ENCODE peak calls at places on chromosome 10, in six cellular contexts. One of them, this sample, is unnamed. For H3K4me1, the result is how much of the 10 kb centered on the place peaks cover.

GRCh38 chr10:3763852-3764625 is 21.0 kb downstream of the KLF6 start:
- ATAC-seq in A549: peak
- ATAC-seq in K562: peak
- ATAC-seq in HepG2: peak
- ATAC-seq in GM12878: no peak
- ATAC-seq in upper lobe of left lung: no peak
- ATAC-seq in this sample: no peak

GRCh38 chr10:119319161-119319919 is 112.0 kb downstream of the GRK5 start:
- ATAC-seq in A549: no peak
- ATAC-seq in K562: no peak
- ATAC-seq in HepG2: no peak
- ATAC-seq in GM12878: no peak
- ATAC-seq in upper lobe of left lung: no peak
- ATAC-seq in this sample: no peak

GRCh38 chr10:132560248-132560731 is 22.7 kb downstream of the INPP5A start:
- ATAC-seq in A549: no peak
- ATAC-seq in K562: no peak
- ATAC-seq in HepG2: no peak
- ATAC-seq in GM12878: no peak
- ATAC-seq in upper lobe of left lung: no peak
- ATAC-seq in this sample: peak

GRCh38 chr10:30974773-30975386 is 56.8 kb downstream of the ZNF438 start:
- ATAC-seq in A549: no peak
- ATAC-seq in K562: no peak
- ATAC-seq in HepG2: no peak
- ATAC-seq in GM12878: no peak
- ATAC-seq in upper lobe of left lung: no peak
- ATAC-seq in this sample: no peak

GRCh38 chr10:129725890-129726631 is 238.0 kb downstream of the EBF3 start:
- ATAC-seq in A549: no peak
- ATAC-seq in K562: no peak
- ATAC-seq in HepG2: no peak
- ATAC-seq in GM12878: no peak
- ATAC-seq in upper lobe of left lung: no peak
- ATAC-seq in this sample: no peak

GRCh38 chr10:35352508-35352907 is 16.2 kb downstream of the CCNY start:
- ATAC-seq in A549: no peak
- ATAC-seq in K562: peak
- ATAC-seq in HepG2: no peak
- ATAC-seq in GM12878: peak
- ATAC-seq in upper lobe of left lung: no peak
- ATAC-seq in this sample: no peak

GRCh38 chr10:101901340-101901739 is 57.7 kb upstream of the KCNIP2 start:
- ATAC-seq in A549: no peak
- ATAC-seq in K562: no peak
- ATAC-seq in HepG2: no peak
- ATAC-seq in GM12878: peak
- ATAC-seq in upper lobe of left lung: no peak
- ATAC-seq in this sample: no peak

GRCh38 chr10:130772056-130772455 is 539.5 kb downstream of the TCERG1L start:
- ATAC-seq in A549: no peak
- ATAC-seq in K562: no peak
- ATAC-seq in HepG2: no peak
- ATAC-seq in GM12878: no peak
- ATAC-seq in upper lobe of left lung: no peak
- ATAC-seq in this sample: no peak

GRCh38 chr10:52027055-52027454 is 287.0 kb upstream of the DKK1 start:
- ATAC-seq in A549: no peak
- ATAC-seq in K562: no peak
- ATAC-seq in HepG2: no peak
- ATAC-seq in GM12878: no peak
- ATAC-seq in upper lobe of left lung: no peak
- ATAC-seq in this sample: no peak

GRCh38 chr10:5442990-5443370 is 30.6 kb downstream of the NET1 start:
- ATAC-seq in A549: no peak
- ATAC-seq in K562: no peak
- ATAC-seq in HepG2: no peak
- ATAC-seq in GM12878: peak
- ATAC-seq in upper lobe of left lung: no peak
- ATAC-seq in this sample: no peak

GRCh38 chr10:14186245-14186644 is 144.5 kb downstream of the FRMD4A start:
- ATAC-seq in A549: peak
- ATAC-seq in K562: peak
- ATAC-seq in HepG2: peak
- ATAC-seq in GM12878: peak
- ATAC-seq in upper lobe of left lung: no peak
- ATAC-seq in this sample: no peak

GRCh38 chr10:27612615-27613014 is 108.5 kb downstream of the RAB18 start:
- ATAC-seq in A549: no peak
- ATAC-seq in K562: no peak
- ATAC-seq in HepG2: no peak
- ATAC-seq in GM12878: no peak
- ATAC-seq in upper lobe of left lung: no peak
- ATAC-seq in this sample: peak

GRCh38 chr10:3926675-3927525 is 141.9 kb upstream of the KLF6 start:
- ATAC-seq in A549: no peak
- ATAC-seq in K562: peak
- ATAC-seq in HepG2: no peak
- ATAC-seq in GM12878: no peak
- ATAC-seq in upper lobe of left lung: no peak
- ATAC-seq in this sample: peak

GRCh38 chr10:33412261-33413092 is 78.0 kb upstream of the NRP1 start:
- ATAC-seq in A549: peak
- ATAC-seq in K562: no peak
- ATAC-seq in HepG2: no peak
- ATAC-seq in GM12878: no peak
- ATAC-seq in upper lobe of left lung: peak
- ATAC-seq in this sample: peak

GRCh38 chr10:7311256-7312178 is 99.3 kb downstream of the SFMBT2 start:
- ATAC-seq in A549: peak
- ATAC-seq in K562: no peak
- ATAC-seq in HepG2: no peak
- ATAC-seq in GM12878: no peak
- ATAC-seq in upper lobe of left lung: peak
- ATAC-seq in this sample: no peak

GRCh38 chr10:96573036-96573435 is 13.8 kb downstream of the TM9SF3 start:
- ATAC-seq in A549: no peak
- ATAC-seq in K562: no peak
- ATAC-seq in HepG2: no peak
- ATAC-seq in GM12878: no peak
- ATAC-seq in upper lobe of left lung: no peak
- ATAC-seq in this sample: no peak

GRCh38 chr10:128823201-128823600 is 643.8 kb upstream of the MGMT start:
- ATAC-seq in A549: no peak
- ATAC-seq in K562: no peak
- ATAC-seq in HepG2: no peak
- ATAC-seq in GM12878: no peak
- ATAC-seq in upper lobe of left lung: no peak
- ATAC-seq in this sample: no peak

GRCh38 chr10:43042503-43043341 is 34.1 kb upstream of the RET start:
- ATAC-seq in A549: no peak
- ATAC-seq in K562: no peak
- ATAC-seq in HepG2: no peak
- ATAC-seq in GM12878: no peak
- ATAC-seq in upper lobe of left lung: no peak
- ATAC-seq in this sample: no peak

GRCh38 chr10:78549536-78549935 is 515.9 kb downstream of the RPS24 start:
- ATAC-seq in A549: no peak
- ATAC-seq in K562: no peak
- ATAC-seq in HepG2: no peak
- ATAC-seq in GM12878: no peak
- ATAC-seq in upper lobe of left lung: no peak
- ATAC-seq in this sample: no peak

GRCh38 chr10:86889997-86890396 is 67.4 kb downstream of the MMRN2 start:
- ATAC-seq in A549: no peak
- ATAC-seq in K562: no peak
- ATAC-seq in HepG2: no peak
- ATAC-seq in GM12878: no peak
- ATAC-seq in upper lobe of left lung: no peak
- ATAC-seq in this sample: no peak

GRCh38 chr10:19929466-19930140 is 113.4 kb downstream of the PLXDC2 start:
- ATAC-seq in A549: no peak
- ATAC-seq in K562: no peak
- ATAC-seq in HepG2: peak
- ATAC-seq in GM12878: no peak
- ATAC-seq in upper lobe of left lung: no peak
- ATAC-seq in this sample: peak

GRCh38 chr10:124733566-124734245 is 10.5 kb downstream of the FAM53B start:
- ATAC-seq in A549: no peak
- ATAC-seq in K562: no peak
- ATAC-seq in HepG2: no peak
- ATAC-seq in GM12878: no peak
- ATAC-seq in upper lobe of left lung: no peak
- ATAC-seq in this sample: no peak

GRCh38 chr10:90872648-90873020 is 860 bp downstream of the RPP30 start:
- ATAC-seq in A549: no peak
- ATAC-seq in K562: no peak
- ATAC-seq in HepG2: no peak
- ATAC-seq in GM12878: peak
- ATAC-seq in upper lobe of left lung: no peak
- ATAC-seq in this sample: no peak

GRCh38 chr10:34305189-34305588 is 509.9 kb downstream of the PARD3 start:
- ATAC-seq in A549: peak
- ATAC-seq in K562: peak
- ATAC-seq in HepG2: peak
- ATAC-seq in GM12878: peak
- ATAC-seq in upper lobe of left lung: peak
- ATAC-seq in this sample: no peak

GRCh38 chr10:21304198-21304597 is 221.3 kb downstream of the SKIDA1 start:
- ATAC-seq in A549: peak
- ATAC-seq in K562: no peak
- ATAC-seq in HepG2: no peak
- ATAC-seq in GM12878: no peak
- ATAC-seq in upper lobe of left lung: peak
- ATAC-seq in this sample: no peak

GRCh38 chr10:123455861-123456260 is 210.3 kb upstream of the GPR26 start:
- ATAC-seq in A549: no peak
- ATAC-seq in K562: no peak
- ATAC-seq in HepG2: peak
- ATAC-seq in GM12878: no peak
- ATAC-seq in upper lobe of left lung: no peak
- ATAC-seq in this sample: no peak

GRCh38 chr10:123459371-123460224 is 206.6 kb upstream of the GPR26 start:
- ATAC-seq in A549: no peak
- ATAC-seq in K562: no peak
- ATAC-seq in HepG2: no peak
- ATAC-seq in GM12878: no peak
- ATAC-seq in upper lobe of left lung: no peak
- ATAC-seq in this sample: no peak

GRCh38 chr10:123454987-123455386 is 211.2 kb upstream of the GPR26 start:
- ATAC-seq in A549: no peak
- ATAC-seq in K562: no peak
- ATAC-seq in HepG2: no peak
- ATAC-seq in GM12878: no peak
- ATAC-seq in upper lobe of left lung: no peak
- ATAC-seq in this sample: no peak

GRCh38 chr10:123462760-123463159 is 203.4 kb upstream of the GPR26 start:
- ATAC-seq in A549: no peak
- ATAC-seq in K562: no peak
- ATAC-seq in HepG2: no peak
- ATAC-seq in GM12878: no peak
- ATAC-seq in upper lobe of left lung: no peak
- ATAC-seq in this sample: no peak

GRCh38 chr10:123458933-123459332 is 207.2 kb upstream of the GPR26 start:
- ATAC-seq in A549: no peak
- ATAC-seq in K562: no peak
- ATAC-seq in HepG2: no peak
- ATAC-seq in GM12878: peak
- ATAC-seq in upper lobe of left lung: no peak
- ATAC-seq in this sample: no peak
- H3K4me1 ChIP-seq in A549: under half
- H3K4me1 ChIP-seq in K562: under half
- H3K4me1 ChIP-seq in HepG2: under half
- H3K4me1 ChIP-seq in GM12878: under half
- H3K4me1 ChIP-seq in upper lobe of left lung: under half
- H3K4me1 ChIP-seq in this sample: under half

DNA sequence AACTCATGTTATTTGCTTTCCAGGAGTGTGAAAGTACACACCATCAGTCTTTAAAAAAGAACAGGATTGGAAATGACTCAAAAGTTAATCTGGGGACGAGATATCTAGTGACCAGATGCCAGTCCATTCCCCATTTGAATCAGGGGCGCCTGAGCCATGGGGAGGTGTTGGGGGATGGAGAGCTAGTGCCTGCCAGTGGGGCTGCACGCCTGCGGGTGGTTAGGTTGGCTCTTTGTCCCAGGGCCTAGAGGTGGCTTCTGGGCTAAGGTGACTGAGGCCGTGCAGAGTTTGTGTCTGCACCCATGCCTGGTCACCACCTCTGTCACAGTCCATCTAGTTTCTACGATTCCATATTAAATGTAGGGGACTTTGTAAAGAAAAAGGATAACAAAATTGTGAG is 142.2 kb downstream of the PTPN20 start:
- ATAC-seq in A549: no peak
- ATAC-seq in K562: no peak
- ATAC-seq in HepG2: no peak
- ATAC-seq in GM12878: no peak
- ATAC-seq in upper lobe of left lung: no peak
- ATAC-seq in this sample: no peak
- TF ChIP-seq POLR2A in A549: no peak
- TF ChIP-seq POLR2A in K562: no peak
- TF ChIP-seq POLR2A in HepG2: no peak
- TF ChIP-seq POLR2A in GM12878: no peak
- TF ChIP-seq POLR2A in upper lobe of left lung: no peak
- TF ChIP-seq POLR2A in this sample: no peak

GRCh38 chr10:44878704-44879530 is 32.2 kb upstream of the TMEM72 start:
- ATAC-seq in A549: peak
- ATAC-seq in K562: peak
- ATAC-seq in HepG2: peak
- ATAC-seq in GM12878: peak
- ATAC-seq in upper lobe of left lung: peak
- ATAC-seq in this sample: peak
- TF ChIP-seq EP300 in A549: no peak
- TF ChIP-seq EP300 in K562: no peak
- TF ChIP-seq EP300 in HepG2: no peak
- TF ChIP-seq EP300 in GM12878: no peak
- TF ChIP-seq EP300 in upper lobe of left lung: no peak
- TF ChIP-seq EP300 in this sample: no peak

DNA sequence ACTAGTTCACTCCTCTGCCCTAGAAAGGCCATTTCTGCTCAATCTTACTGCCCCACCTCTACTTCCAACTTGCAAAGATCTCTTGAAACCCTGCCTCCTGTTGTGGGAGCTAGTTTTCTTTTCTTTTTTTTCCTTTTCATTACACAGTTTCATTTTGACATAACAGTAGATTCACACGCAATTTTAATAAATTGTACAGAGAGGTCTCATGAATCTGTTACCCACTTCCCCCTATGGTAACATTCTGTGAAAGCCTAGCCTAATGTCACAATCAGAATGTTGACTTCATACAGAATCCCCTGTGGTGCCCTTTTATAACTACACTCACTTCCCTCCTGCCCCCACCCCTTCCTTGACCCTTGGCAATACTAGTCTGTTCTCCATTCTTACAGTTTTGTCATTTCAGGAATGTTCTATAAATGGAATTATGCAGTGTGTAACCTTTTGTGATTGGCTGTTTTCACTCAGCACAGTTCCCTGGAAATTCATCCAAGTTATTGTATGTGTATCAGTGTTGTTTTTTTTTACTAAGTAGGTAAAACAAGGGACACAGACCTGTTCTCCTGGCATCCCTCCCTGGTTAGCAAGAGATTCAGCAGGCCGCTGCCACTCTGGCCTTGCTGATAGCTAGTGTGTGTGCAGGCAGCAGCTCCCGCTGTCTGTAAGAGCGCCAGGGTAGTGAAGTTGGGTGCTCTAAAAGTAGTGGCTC is 21.5 kb downstream of the CHST3 start:
- ATAC-seq in A549: peak
- ATAC-seq in K562: no peak
- ATAC-seq in HepG2: no peak
- ATAC-seq in GM12878: peak
- ATAC-seq in upper lobe of left lung: peak
- ATAC-seq in this sample: peak
- H3K4me1 ChIP-seq in A549: under half
- H3K4me1 ChIP-seq in K562: under half
- H3K4me1 ChIP-seq in HepG2: half or more
- H3K4me1 ChIP-seq in GM12878: under half
- H3K4me1 ChIP-seq in upper lobe of left lung: half or more
- H3K4me1 ChIP-seq in this sample: half or more

This sample was measured in gastroesophageal sphincter.